ENCODE peak calls at places on chromosomes 2 and 18, in nine cellular contexts. B is nucleus accumbens, T is iris pigment epithelial cell, G is left ventricle myocardium superior, K is kidney tubule cell, C is MM.1S, Z is skeletal muscle cell, Y is H7, S is adipocyte. L is an unnamed sample.

GRCh38 chr2:5609191-5609590 is 83.0 kb upstream of the SOX11 start:
- DNase-seq in B (no peak), T (no peak), G (no peak), K (no peak), C (no peak), Z (no peak), Y (peak; percentile 43), S (no peak), L (no peak)

GRCh38 chr18:73913505-73913904 is 234.1 kb downstream of the FBXO15 start:
- DNase-seq in B (no peak), T (no peak), G (no peak), K (no peak), C (no peak), Z (no peak), Y (no peak), S (no peak), L (no peak)

GRCh38 chr2:174211954-174212353 is 36.4 kb downstream of the OLA1 start:
- DNase-seq in B (no peak), T (no peak), G (no peak), K (no peak), C (no peak), Z (no peak), Y (no peak), S (no peak), L (no peak)

GRCh38 chr18:3297025-3297984 is 35.4 kb downstream of the MYL12B start:
- DNase-seq in B (no peak), T (peak; percentile 96), G (peak; percentile 85), K (peak; percentile 99), C (peak; percentile 94), Z (peak; percentile 70), Y (peak; percentile 80), S (peak; percentile 66), L (peak; percentile 86)

GRCh38 chr18:2442726-2443275 is 128.5 kb downstream of the METTL4 start:
- DNase-seq in B (no peak), T (peak; percentile 69), G (no peak), K (peak; percentile 72), C (no peak), Z (no peak), Y (no peak), S (peak; percentile 47), L (no peak)

GRCh38 chr2:44843086-44843485 is 98.4 kb upstream of the SIX3 start:
- DNase-seq in B (no peak), T (no peak), G (no peak), K (no peak), C (no peak), Z (no peak), Y (no peak), S (no peak), L (no peak)

GRCh38 chr18:46422552-46423055 is 234.4 kb downstream of the LOXHD1 start:
- DNase-seq in B (no peak), T (no peak), G (no peak), K (no peak), C (no peak), Z (no peak), Y (no peak), S (no peak), L (no peak)

GRCh38 chr18:37532917-37533316 is 32.7 kb downstream of the CELF4 start:
- DNase-seq in B (no peak), T (no peak), G (no peak), K (no peak), C (no peak), Z (no peak), Y (no peak), S (no peak), L (no peak)

GRCh38 chr18:31646332-31646822 is 38.0 kb downstream of the B4GALT6 start:
- DNase-seq in B (no peak), T (no peak), G (no peak), K (no peak), C (no peak), Z (no peak), Y (no peak), S (no peak), L (no peak)